ENCODE peak calls at places on chromosomes 13 and 19, in four cellular contexts. X, H, D and G are unnamed samples.

GRCh38 chr13:69324109-69324886 is 783.3 kb upstream of the ATXN8OS start:
- DNase-seq in X (no peak), H (peak), D (no peak), G (no peak)

GRCh38 chr19:4414144-4414799 is 11.8 kb downstream of the CHAF1A start:
- DNase-seq in X (no peak), H (peak), D (no peak), G (no peak)

GRCh38 chr19:31350033-31350692 is 927 bp upstream of the TSHZ3 start:
- DNase-seq in X (peak), H (no peak), D (no peak), G (peak)

GRCh38 chr19:11381535-11382369 is 2.4 kb downstream of the EPOR start:
- DNase-seq in X (peak), H (peak), D (peak), G (peak)

GRCh38 chr19:11659612-11660011 is 62.3 kb downstream of the ZNF627 start:
- DNase-seq in X (no peak), H (peak), D (no peak), G (no peak)

GRCh38 chr13:49441846-49442245 is 2.0 kb downstream of the CAB39L start:
- DNase-seq in X (no peak), H (peak), D (no peak), G (no peak)

GRCh38 chr13:80571346-80572307 is 230.7 kb upstream of the SPRY2 start:
- DNase-seq in X (peak), H (no peak), D (no peak), G (no peak)

GRCh38 chr19:18399008-18399407 is 1.6 kb upstream of the LRRC25 start:
- DNase-seq in X (peak), H (peak), D (peak), G (no peak)

GRCh38 chr13:41651413-41652068 is 194.2 kb downstream of the RGCC start:
- DNase-seq in X (no peak), H (no peak), D (no peak), G (no peak)

GRCh38 chr19:47778954-47779351 is 450 bp downstream of the SELENOW start:
- DNase-seq in X (peak), H (no peak), D (no peak), G (peak)

GRCh38 chr19:47778089-47778953 is at the start of gene SELENOW:
- DNase-seq in X (peak), H (peak), D (peak), G (peak)

GRCh38 chr19:47780215-47780551 is 1.7 kb downstream of the SELENOW start:
- DNase-seq in X (no peak), H (no peak), D (no peak), G (no peak)

GRCh38 chr19:47779524-47780214 is 1.2 kb downstream of the SELENOW start:
- DNase-seq in X (peak), H (no peak), D (peak), G (peak)

DNA sequence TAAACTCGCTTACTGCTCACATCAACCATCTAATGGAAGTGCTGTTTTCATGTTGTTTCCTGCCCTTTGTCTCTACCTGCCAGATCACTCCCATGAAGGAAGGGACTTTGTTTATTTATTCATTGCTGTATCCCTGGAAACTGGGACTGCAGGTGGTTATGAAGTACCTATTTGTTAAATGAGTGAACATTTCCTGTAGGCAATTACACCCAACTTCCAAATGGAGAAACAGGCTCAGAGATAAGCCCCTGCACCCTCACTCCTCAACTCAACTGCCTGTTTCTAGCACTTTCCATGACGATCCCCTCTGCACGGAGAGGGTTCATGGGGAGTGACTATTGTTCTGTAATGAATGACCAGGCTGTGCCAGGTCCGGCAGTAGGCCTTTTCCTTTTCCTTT is 1.9 kb upstream of the SELENOW start:
- DNase-seq in X (no peak), H (peak), D (no peak), G (no peak)
- H3K27ac ChIP-seq in X (peak), H (peak), D (no peak), G (no peak)

GRCh38 chr19:2458054-2458453 is 1.3 kb upstream of the LMNB2 start:
- DNase-seq in X (no peak), H (no peak), D (no peak), G (no peak)

GRCh38 chr19:2464389-2464788 is 7.6 kb upstream of the LMNB2 start:
- DNase-seq in X (no peak), H (no peak), D (no peak), G (no peak)

GRCh38 chr19:2460245-2460644 is 3.5 kb upstream of the LMNB2 start:
- DNase-seq in X (no peak), H (no peak), D (no peak), G (no peak)

GRCh38 chr19:2461751-2462634 is 5.2 kb upstream of the LMNB2 start:
- DNase-seq in X (peak), H (peak), D (peak), G (peak)

GRCh38 chr19:2462635-2463421 is 6.1 kb upstream of the LMNB2 start:
- DNase-seq in X (peak), H (peak), D (peak), G (peak)
- H3K4me3 ChIP-seq in X (peak), H (peak), D (peak), G (peak)

DNA sequence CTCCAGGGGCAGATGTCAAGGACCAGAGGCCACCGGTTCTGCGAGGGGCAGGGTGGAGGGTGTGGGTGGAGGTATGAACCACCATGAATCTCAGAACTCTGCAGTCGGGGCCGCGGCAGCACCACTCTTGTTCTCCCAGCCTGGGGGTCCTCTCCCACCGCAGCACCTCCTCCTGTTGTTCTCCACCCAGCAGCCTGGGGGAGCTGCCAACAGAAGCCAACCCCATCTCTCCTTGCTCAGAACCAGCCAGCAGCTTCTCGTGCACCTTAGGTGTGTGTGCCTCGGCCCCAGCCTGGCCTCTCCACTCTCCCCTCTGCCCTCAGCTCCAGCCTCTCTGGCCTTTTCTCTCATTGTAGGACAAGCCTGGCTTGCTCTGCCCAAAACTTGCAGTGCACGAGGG is 31.9 kb upstream of the CCNE1 start:
- DNase-seq in X (no peak), H (no peak), D (no peak), G (no peak)
- TF ChIP-seq CTCF in X (no peak), H (no peak), D (no peak), G (no peak)

GRCh38 chr13:26518433-26519084 is 38.9 kb upstream of the WASF3 start:
- DNase-seq in X (no peak), H (no peak), D (no peak), G (no peak)

GRCh38 chr13:26528527-26528926 is 29.0 kb upstream of the WASF3 start:
- DNase-seq in X (no peak), H (no peak), D (no peak), G (no peak)

GRCh38 chr13:26517931-26518330 is 39.6 kb upstream of the WASF3 start:
- DNase-seq in X (no peak), H (no peak), D (no peak), G (no peak)

GRCh38 chr13:26525528-26525927 is 32.0 kb upstream of the WASF3 start:
- DNase-seq in X (no peak), H (no peak), D (no peak), G (no peak)

DNA sequence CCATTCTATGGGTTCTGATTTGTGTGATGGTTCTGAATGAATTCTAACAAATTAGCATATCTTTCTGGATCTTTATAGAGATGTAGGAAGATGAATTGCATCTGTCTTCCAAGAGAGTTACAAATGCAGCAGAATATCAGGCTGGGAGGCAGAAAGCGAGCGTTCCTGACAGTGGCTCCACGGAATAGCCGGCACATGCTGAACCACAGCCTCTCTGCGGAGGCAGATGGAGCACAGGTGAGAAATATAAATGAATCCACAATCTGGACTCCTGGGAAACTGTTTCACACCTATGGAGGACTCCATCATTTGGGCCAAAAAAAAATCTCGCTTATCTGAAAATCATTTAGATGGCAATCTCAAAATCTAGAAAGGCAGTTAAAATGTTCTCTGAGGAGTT is 34.5 kb upstream of the WASF3 start:
- DNase-seq in X (no peak), H (no peak), D (no peak), G (no peak)
- H3K27ac ChIP-seq in X (no peak), H (no peak), D (no peak), G (no peak)

GRCh38 chr19:48642862-48643261 is 3.1 kb downstream of the CA11 start:
- DNase-seq in X (no peak), H (no peak), D (no peak), G (no peak)

GRCh38 chr19:48645652-48646191 is at the start of gene CA11:
- DNase-seq in X (no peak), H (peak), D (no peak), G (no peak)

GRCh38 chr19:48646192-48646911 is 365 bp upstream of the CA11 start:
- DNase-seq in X (peak), H (peak), D (peak), G (peak)

GRCh38 chr19:48644839-48645651 is 942 bp downstream of the CA11 start:
- DNase-seq in X (peak), H (peak), D (peak), G (peak)

DNA sequence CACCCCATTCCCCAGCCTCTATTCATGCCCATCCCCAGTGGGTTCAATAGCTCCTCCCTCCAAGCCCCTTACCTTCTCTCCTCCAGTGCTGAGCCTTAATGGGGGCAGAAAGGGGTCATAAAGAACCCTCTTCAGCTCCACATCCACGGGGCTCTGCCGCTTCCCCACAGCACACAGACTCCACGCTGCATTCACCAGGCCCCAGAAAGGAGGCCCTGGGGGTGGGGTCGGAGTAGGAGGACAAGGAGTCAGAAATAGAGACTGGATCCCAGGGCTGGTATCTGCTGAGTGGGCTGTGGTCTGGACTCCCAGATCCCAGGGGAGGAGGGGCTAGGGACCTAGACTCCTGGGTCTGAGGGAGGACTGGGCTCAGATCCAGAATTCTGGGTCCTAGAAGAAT is 1.6 kb downstream of the CA11 start:
- DNase-seq in X (peak), H (no peak), D (no peak), G (no peak)
- H3K4me3 ChIP-seq in X (peak), H (no peak), D (peak), G (peak)

GRCh38 chr13:92530364-92530763 is 696.2 kb upstream of the GPC6 start:
- DNase-seq in X (no peak), H (no peak), D (no peak), G (no peak)
- TF ChIP-seq CTCF in X (no peak), H (no peak), D (no peak), G (no peak)

DNA sequence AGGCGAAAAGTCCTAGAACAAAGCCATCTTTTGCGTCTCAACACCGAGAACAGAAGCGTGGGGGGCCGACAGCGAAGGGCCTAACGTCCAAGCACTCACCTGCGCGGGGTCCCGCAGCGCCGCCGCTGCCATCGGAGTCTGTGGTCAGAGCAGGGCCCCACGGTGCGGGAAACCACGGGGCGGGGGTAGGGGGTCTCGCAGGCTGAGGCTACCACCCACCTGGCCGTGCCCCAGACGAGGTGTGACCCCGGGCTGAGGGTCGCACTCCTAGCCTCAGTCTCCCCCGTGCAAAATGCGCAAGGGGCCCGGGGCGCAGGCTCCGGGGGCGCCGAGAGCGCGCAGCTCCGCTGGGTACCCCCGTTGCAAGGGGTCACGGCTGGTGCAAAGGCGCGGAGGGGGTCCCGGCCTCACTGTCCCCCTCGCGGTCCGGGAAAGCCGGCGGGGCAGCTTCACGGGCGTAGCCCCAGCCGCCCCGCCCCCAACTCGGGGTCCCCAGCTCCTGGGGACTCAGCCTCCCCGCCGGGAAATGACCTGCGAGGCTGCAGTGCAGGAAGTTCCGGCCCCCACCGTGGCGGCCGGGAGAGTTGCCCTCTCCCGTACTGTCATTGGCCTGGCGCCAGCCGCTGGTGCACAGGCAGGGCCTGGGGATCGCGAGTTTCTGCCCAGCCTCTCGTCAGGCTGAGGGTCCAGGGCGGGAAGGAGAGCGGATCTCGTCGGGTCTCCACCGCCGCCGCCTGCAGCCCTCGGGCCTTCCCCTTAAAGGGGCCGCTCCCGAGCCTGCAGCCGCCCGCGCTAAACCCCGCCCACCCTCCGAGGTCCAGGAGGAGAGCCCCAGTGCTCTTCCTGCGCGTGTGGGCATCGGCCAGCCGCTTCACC is at the start of gene ZNF792:
- DNase-seq in X (peak), H (peak), D (peak), G (peak)
- H3K27ac ChIP-seq in X (peak), H (peak), D (peak), G (peak)

GRCh38 chr19:2290441-2291184 is 8.6 kb upstream of the PEAK3 start:
- DNase-seq in X (no peak), H (no peak), D (no peak), G (no peak)

GRCh38 chr19:2289714-2290435 is 7.9 kb upstream of the PEAK3 start:
- DNase-seq in X (peak), H (no peak), D (peak), G (peak)

GRCh38 chr19:2288010-2288742 is 6.2 kb upstream of the PEAK3 start:
- DNase-seq in X (no peak), H (no peak), D (no peak), G (no peak)

GRCh38 chr19:2288743-2289713 is 7.1 kb upstream of the PEAK3 start:
- DNase-seq in X (no peak), H (no peak), D (no peak), G (no peak)

GRCh38 chr19:2291185-2291751 is 9.3 kb upstream of the PEAK3 start:
- DNase-seq in X (no peak), H (no peak), D (no peak), G (no peak)
- H3K4me3 ChIP-seq in X (peak), H (no peak), D (peak), G (peak)

GRCh38 chr13:55244991-55245644 is 1895.6 kb upstream of the PRR20A start:
- DNase-seq in X (no peak), H (no peak), D (no peak), G (no peak)
- TF ChIP-seq CTCF in X (no peak), H (peak), D (no peak), G (no peak)

GRCh38 chr19:12946092-12946845 is 607 bp downstream of the RAD23A start:
- DNase-seq in X (peak), H (peak), D (peak), G (peak)

GRCh38 chr19:12945479-12946091 is at the start of gene RAD23A:
- DNase-seq in X (peak), H (peak), D (peak), G (peak)

GRCh38 chr19:12943437-12944044 is 2.1 kb upstream of the RAD23A start:
- DNase-seq in X (no peak), H (no peak), D (no peak), G (no peak)

GRCh38 chr19:12940897-12941296 is 2.5 kb downstream of the CALR start:
- DNase-seq in X (no peak), H (no peak), D (no peak), G (no peak)

GRCh38 chr19:12944064-12944674 is 1.5 kb upstream of the RAD23A start:
- DNase-seq in X (no peak), H (no peak), D (no peak), G (no peak)
- H3K27ac ChIP-seq in X (no peak), H (no peak), D (no peak), G (no peak)